ENCODE peak calls at places on chromosomes 12 and 14, in five cellular contexts. T is tibial artery, Q is endothelial cell of umbilical vein, N is GM23248, R is pancreas. S is an unnamed sample.

GRCh38 chr12:42976122-42976521 is 386.6 kb upstream of the PRICKLE1 start:
- DNase-seq in T (no peak), Q (no peak), N (no peak), R (no peak), S (no peak)

GRCh38 chr14:88518592-88519512 is 36.0 kb downstream of the PTPN21 start:
- DNase-seq in T (no peak), Q (peak), N (peak), R (no peak), S (no peak)

GRCh38 chr14:69460093-69460701 is 24.3 kb upstream of the PLEKHD1 start:
- DNase-seq in T (peak), Q (peak), N (peak), R (peak), S (peak)

GRCh38 chr12:29888777-29889176 is 105.0 kb upstream of the TMTC1 start:
- DNase-seq in T (no peak), Q (no peak), N (no peak), R (no peak), S (no peak)

GRCh38 chr12:20369164-20370000 is 1.0 kb downstream of the PDE3A start:
- DNase-seq in T (peak), Q (peak), N (peak), R (peak), S (peak)

GRCh38 chr14:69088523-69089445 is 64.1 kb downstream of the DCAF5 start:
- DNase-seq in T (no peak), Q (no peak), N (peak), R (no peak), S (no peak)

GRCh38 chr14:91302391-91302790 is 57.9 kb upstream of the GPR68 start:
- DNase-seq in T (no peak), Q (no peak), N (no peak), R (no peak), S (no peak)

GRCh38 chr12:49346659-49347306 is at the start of gene DNAJC22:
- DNase-seq in T (no peak), Q (no peak), N (peak), R (peak), S (no peak)

GRCh38 chr14:96806836-96807235 is 9.7 kb downstream of the VRK1 start:
- DNase-seq in T (no peak), Q (no peak), N (no peak), R (no peak), S (no peak)

GRCh38 chr14:64942531-64943111 is at the start of gene GPX2:
- DNase-seq in T (no peak), Q (no peak), N (no peak), R (peak), S (no peak)

GRCh38 chr14:32414808-32415255 is 85.7 kb downstream of the AKAP6 start:
- DNase-seq in T (no peak), Q (peak), N (peak), R (no peak), S (no peak)

GRCh38 chr14:41130274-41130673 is 476.4 kb upstream of the LRFN5 start:
- DNase-seq in T (no peak), Q (no peak), N (no peak), R (no peak), S (no peak)

GRCh38 chr12:103800252-103800771 is 40.7 kb downstream of the NT5DC3 start:
- DNase-seq in T (peak), Q (peak), N (peak), R (peak), S (peak)

GRCh38 chr12:108479364-108480070 is 35.6 kb upstream of the FICD start:
- DNase-seq in T (no peak), Q (no peak), N (no peak), R (no peak), S (no peak)

GRCh38 chr14:102693006-102693755 is 84.1 kb upstream of the TRAF3 start:
- DNase-seq in T (no peak), Q (no peak), N (no peak), R (no peak), S (no peak)

GRCh38 chr14:105322791-105323556 is 8.4 kb downstream of the PACS2 start:
- DNase-seq in T (no peak), Q (no peak), N (no peak), R (no peak), S (no peak)

GRCh38 chr12:57069522-57069921 is 9.1 kb downstream of the NEMP1 start:
- DNase-seq in T (peak), Q (peak), N (peak), R (peak), S (no peak)

GRCh38 chr14:75711134-75711795 is 50.2 kb downstream of the TTLL5 start:
- DNase-seq in T (no peak), Q (peak), N (peak), R (peak), S (no peak)

GRCh38 chr14:101586531-101587402 is 25.5 kb downstream of the DIO3 start:
- DNase-seq in T (no peak), Q (no peak), N (no peak), R (no peak), S (peak)

GRCh38 chr12:1205512-1206060 is 214.6 kb downstream of the ERC1 start:
- DNase-seq in T (no peak), Q (peak), N (peak), R (no peak), S (no peak)

GRCh38 chr14:51518280-51518679 is 133.4 kb upstream of the FRMD6 start:
- DNase-seq in T (no peak), Q (no peak), N (no peak), R (no peak), S (no peak)

GRCh38 chr14:65070710-65071033 is 31.6 kb downstream of the MAX start:
- DNase-seq in T (no peak), Q (no peak), N (peak), R (no peak), S (no peak)

GRCh38 chr12:22738945-22739344 is 114.0 kb downstream of the ETNK1 start:
- DNase-seq in T (no peak), Q (no peak), N (no peak), R (no peak), S (no peak)

GRCh38 chr12:56220611-56221232 is 1.0 kb downstream of the RNF41 start:
- DNase-seq in T (no peak), Q (peak), N (peak), R (no peak), S (no peak)

GRCh38 chr14:92173668-92174067 is 51.9 kb downstream of the CPSF2 start:
- DNase-seq in T (no peak), Q (no peak), N (peak), R (no peak), S (no peak)

GRCh38 chr14:70665448-70666363 is 24.0 kb downstream of the TTC9 start:
- DNase-seq in T (no peak), Q (no peak), N (peak), R (peak), S (no peak)

GRCh38 chr14:59566725-59567124 is 9.9 kb downstream of the CCDC175 start:
- DNase-seq in T (no peak), Q (no peak), N (no peak), R (no peak), S (no peak)

GRCh38 chr14:99360774-99361595 is 89.0 kb upstream of the BCL11B start:
- DNase-seq in T (no peak), Q (no peak), N (no peak), R (no peak), S (no peak)

GRCh38 chr14:39351708-39352107 is 80.5 kb downstream of the FBXO33 start:
- DNase-seq in T (no peak), Q (no peak), N (peak), R (no peak), S (no peak)

GRCh38 chr12:131226345-131227265 is 272.9 kb downstream of the ADGRD1 start:
- DNase-seq in T (no peak), Q (no peak), N (no peak), R (no peak), S (no peak)

GRCh38 chr14:56522403-56522802 is 57.2 kb upstream of the TMEM260 start:
- DNase-seq in T (no peak), Q (no peak), N (no peak), R (no peak), S (no peak)

GRCh38 chr14:40004871-40005503 is 572.8 kb upstream of the FBXO33 start:
- DNase-seq in T (no peak), Q (no peak), N (no peak), R (no peak), S (no peak)

GRCh38 chr12:87086118-87086891 is 830.1 kb upstream of the MGAT4C start:
- DNase-seq in T (no peak), Q (no peak), N (peak), R (peak), S (no peak)

GRCh38 chr12:4012073-4012472 is 138.9 kb upstream of the PARP11 start:
- DNase-seq in T (no peak), Q (no peak), N (no peak), R (no peak), S (no peak)

GRCh38 chr12:120249875-120250795 is 15.4 kb downstream of the PXN start:
- DNase-seq in T (peak), Q (peak), N (peak), R (no peak), S (peak)

GRCh38 chr12:9642606-9643270 is 26.8 kb upstream of the CLEC2D start:
- DNase-seq in T (no peak), Q (no peak), N (no peak), R (no peak), S (no peak)

GRCh38 chr14:92863281-92863680 is 59.7 kb upstream of the CHGA start:
- DNase-seq in T (no peak), Q (peak), N (no peak), R (no peak), S (no peak)

GRCh38 chr12:90342081-90342480 is 612.9 kb downstream of the CCER1 start:
- DNase-seq in T (no peak), Q (no peak), N (no peak), R (no peak), S (no peak)

GRCh38 chr12:90337018-90337417 is 618.0 kb downstream of the CCER1 start:
- DNase-seq in T (no peak), Q (no peak), N (no peak), R (no peak), S (no peak)

GRCh38 chr12:90343966-90344365 is 611.0 kb downstream of the CCER1 start:
- DNase-seq in T (no peak), Q (no peak), N (no peak), R (no peak), S (no peak)

GRCh38 chr12:90338365-90338764 is 616.6 kb downstream of the CCER1 start:
- DNase-seq in T (no peak), Q (no peak), N (no peak), R (no peak), S (no peak)

DNA sequence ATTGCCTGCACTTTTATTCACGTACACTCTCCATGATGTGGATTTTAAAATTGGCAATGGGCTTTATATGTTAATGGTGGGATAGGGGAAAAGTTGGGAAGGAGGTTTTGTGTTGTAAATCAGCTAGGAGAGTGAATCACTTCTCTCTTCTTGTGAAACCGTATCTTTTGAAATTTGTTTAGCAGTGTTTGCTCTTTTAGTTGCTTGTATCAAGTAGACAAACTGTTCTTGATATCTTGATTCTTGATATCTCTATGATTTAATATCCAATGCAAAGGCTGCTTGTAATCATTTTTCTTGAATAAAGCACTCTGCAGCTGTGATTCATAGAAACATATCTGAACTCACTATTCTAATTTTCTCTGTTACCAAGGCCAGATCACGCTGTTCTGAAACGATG is 615.1 kb downstream of the CCER1 start:
- DNase-seq in T (no peak), Q (no peak), N (no peak), R (no peak), S (no peak)
- H3K4me3 ChIP-seq in T (no peak), Q (no peak), N (no peak), R (no peak), S (no peak)

GRCh38 chr12:119179335-119180021 is 747 bp downstream of the HSPB8 start:
- DNase-seq in T (no peak), Q (peak), N (peak), R (peak), S (no peak)

GRCh38 chr12:119182701-119183493 is 4.2 kb downstream of the HSPB8 start:
- DNase-seq in T (no peak), Q (peak), N (no peak), R (no peak), S (no peak)

GRCh38 chr12:119180380-119181040 is 1.8 kb downstream of the HSPB8 start:
- DNase-seq in T (peak), Q (peak), N (peak), R (no peak), S (no peak)

GRCh38 chr12:119181944-119182343 is 3.2 kb downstream of the HSPB8 start:
- DNase-seq in T (no peak), Q (no peak), N (no peak), R (no peak), S (no peak)

DNA sequence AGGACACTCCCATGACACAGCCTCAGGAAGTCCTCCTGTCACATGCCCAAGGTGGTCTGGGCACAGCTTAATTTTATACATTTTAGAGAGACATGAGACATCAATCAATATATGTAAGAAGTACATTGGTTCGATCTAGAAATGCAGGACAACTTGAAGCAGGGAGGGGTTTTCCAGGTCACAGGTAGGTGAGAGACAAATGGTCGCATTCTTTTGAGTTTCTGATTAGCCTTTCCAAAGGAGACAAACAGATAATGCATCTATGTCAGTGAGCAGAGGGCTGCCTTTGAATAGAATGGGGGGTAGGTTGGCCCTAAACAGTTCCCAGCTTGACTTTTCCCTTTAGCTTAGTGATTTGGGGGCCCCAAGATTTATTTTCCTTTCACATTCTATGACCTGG is 2.5 kb downstream of the HSPB8 start:
- DNase-seq in T (no peak), Q (no peak), N (no peak), R (no peak), S (no peak)
- H3K27ac ChIP-seq in T (peak), Q (peak), N (peak), R (peak), S (peak)

GRCh38 chr14:26597136-26598080 is at the start of gene NOVA1:
- DNase-seq in T (peak), Q (peak), N (peak), R (peak), S (peak)

GRCh38 chr14:26596722-26597030 is 1.2 kb downstream of the NOVA1 start:
- DNase-seq in T (peak), Q (peak), N (peak), R (no peak), S (peak)

GRCh38 chr14:26594148-26594547 is 3.7 kb downstream of the NOVA1 start:
- DNase-seq in T (no peak), Q (no peak), N (no peak), R (no peak), S (no peak)

GRCh38 chr14:26594756-26595545 is 2.9 kb downstream of the NOVA1 start:
- DNase-seq in T (no peak), Q (no peak), N (no peak), R (no peak), S (no peak)

DNA sequence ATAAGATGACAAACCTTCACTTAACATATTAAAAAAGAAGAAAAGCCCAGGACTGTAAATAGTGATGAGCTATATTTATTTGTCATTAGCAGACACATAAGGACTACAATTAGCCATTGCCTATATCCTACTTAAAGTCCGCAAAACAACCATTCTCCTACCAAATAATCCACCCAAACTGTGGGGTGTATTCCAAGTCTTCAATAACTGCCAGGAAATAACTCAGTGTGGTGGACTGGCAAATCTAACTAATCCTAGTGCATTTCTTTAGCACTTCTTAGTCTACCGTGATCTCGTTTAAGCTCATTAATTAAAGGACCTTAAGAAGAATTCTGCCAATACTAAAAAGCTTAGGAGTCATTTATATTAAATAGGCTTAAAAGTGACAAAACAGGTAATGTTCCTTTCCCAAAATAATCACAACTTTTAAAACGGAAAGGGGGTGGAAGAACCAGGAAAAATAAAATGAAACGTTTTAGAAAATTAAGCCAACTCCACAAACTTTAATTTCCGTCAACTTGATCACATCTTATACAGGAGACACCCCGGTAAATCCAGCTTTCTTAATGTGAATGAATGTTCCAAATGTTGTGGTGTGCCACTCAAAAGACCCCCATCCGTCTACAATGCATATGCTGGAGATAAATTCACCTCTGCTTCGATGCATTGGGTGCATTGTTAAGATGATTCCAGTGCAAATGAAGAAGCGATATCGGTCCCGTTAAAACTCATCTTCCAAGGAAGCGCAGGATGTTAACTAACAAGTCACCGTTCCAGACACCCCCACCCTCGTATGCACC is 1.7 kb downstream of the NOVA1 start:
- DNase-seq in T (no peak), Q (peak), N (peak), R (no peak), S (no peak)
- H3K4me3 ChIP-seq in T (peak), Q (peak), N (peak), R (peak), S (peak)

GRCh38 chr12:50785406-50785805 is 21.5 kb downstream of the ATF1 start:
- DNase-seq in T (no peak), Q (no peak), N (no peak), R (no peak), S (no peak)
- H3K27ac ChIP-seq in T (no peak), Q (peak), N (peak), R (no peak), S (no peak)

DNA sequence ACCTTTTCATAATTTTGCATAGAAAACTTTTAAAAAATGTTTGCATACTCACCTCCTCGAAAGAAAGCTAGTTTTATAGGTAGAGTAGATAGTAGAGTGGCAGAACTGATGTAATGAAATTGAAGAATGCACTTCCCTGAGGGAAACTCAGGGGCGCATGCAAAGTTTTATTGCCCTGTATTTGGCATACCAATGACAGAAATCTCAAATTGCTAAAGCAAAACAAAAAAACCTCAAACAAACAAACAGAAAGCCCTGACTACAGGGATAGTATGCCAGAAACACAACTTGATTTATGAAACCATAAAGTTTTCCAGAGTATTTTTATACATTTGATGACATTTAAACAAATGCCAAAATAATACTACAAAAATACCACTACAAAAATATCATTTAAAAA is 1.8 kb downstream of the RASSF9 start:
- DNase-seq in T (no peak), Q (peak), N (peak), R (no peak), S (no peak)
- H3K4me3 ChIP-seq in T (peak), Q (peak), N (peak), R (no peak), S (peak)

DNA sequence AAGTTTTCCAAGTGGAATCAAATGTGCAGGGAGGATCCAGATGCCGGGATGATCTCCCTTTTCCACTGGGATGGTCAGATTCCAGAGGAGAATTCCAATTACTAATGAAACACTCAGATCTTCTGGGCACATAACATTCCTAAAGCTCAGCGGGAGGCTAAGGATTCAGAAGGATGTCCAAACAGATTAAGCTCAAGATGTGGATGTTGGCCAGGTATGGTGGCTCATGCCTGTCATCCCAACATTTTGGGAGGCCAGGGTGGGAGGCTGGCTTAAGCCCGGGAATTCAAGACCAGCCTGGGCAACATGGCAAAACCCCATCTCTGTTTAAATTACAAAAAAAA is 62.0 kb upstream of the PNMA1 start:
- DNase-seq in T (no peak), Q (no peak), N (peak), R (no peak), S (no peak)
- H3K27ac ChIP-seq in T (peak), Q (no peak), N (no peak), R (no peak), S (peak)